ENCODE peak calls at places on chromosomes 16 and 17, in nine cellular contexts. G is mesothelial cell of epicardium, R is AG09319, O is prostate gland, A is tibial artery, J is choroid plexus epithelial cell, S is Panc1, T is ovary, K is spleen. X is an unnamed sample.

GRCh38 chr17:55454906-55455474 is 33.4 kb upstream of the MMD start:
- DNase-seq in R (peak; percentile 56), G (no peak), K (no peak), J (peak; percentile 90), O (peak; percentile 10), T (no peak), A (no peak), S (peak; percentile 28), X (no peak)

GRCh38 chr17:57422574-57423164 is 166.3 kb downstream of the MSI2 start:
- DNase-seq in A (peak; percentile 77), R (no peak), J (no peak), S (peak; percentile 45), K (no peak), T (no peak), O (no peak), G (no peak), X (no peak)

GRCh38 chr16:56950881-56951771 is 10.6 kb upstream of the CETP start:
- DNase-seq in T (peak; percentile 73), G (no peak), S (no peak), K (peak; percentile 85), A (peak; percentile 76), O (peak; percentile 60), R (no peak), J (peak; percentile 74), X (peak; percentile 33)

GRCh38 chr17:64572682-64573154 is 65.9 kb downstream of the CEP95 start:
- DNase-seq in T (no peak), O (no peak), K (no peak), R (no peak), J (peak; percentile 43), G (no peak), A (no peak), S (no peak), X (no peak)

GRCh38 chr17:17467720-17468119 is 9.1 kb upstream of the MED9 start:
- DNase-seq in O (no peak), R (no peak), S (no peak), K (no peak), G (no peak), A (no peak), T (no peak), J (peak; percentile 15), X (no peak)

GRCh38 chr16:80274576-80275191 is 266.1 kb upstream of the DYNLRB2 start:
- DNase-seq in T (no peak), J (peak; percentile 78), O (no peak), A (no peak), R (peak; percentile 24), G (no peak), S (no peak), K (no peak), X (no peak)

GRCh38 chr16:71439531-71439930 is 2.3 kb downstream of the TLE7 start:
- DNase-seq in A (no peak), T (no peak), O (no peak), R (no peak), K (no peak), J (no peak), S (no peak), G (no peak), X (no peak)

GRCh38 chr17:15957206-15957605 is 12.3 kb downstream of the ADORA2B start:
- DNase-seq in S (no peak), G (no peak), O (no peak), J (no peak), R (no peak), K (peak; percentile 33), A (no peak), T (no peak), X (no peak)

GRCh38 chr16:52497067-52497816 is 49.7 kb downstream of the TOX3 start:
- DNase-seq in R (no peak), T (no peak), J (peak; percentile 1), G (no peak), K (no peak), S (no peak), A (no peak), O (no peak), X (no peak)

GRCh38 chr16:566475-567361 is at the start of gene NHLRC4:
- DNase-seq in T (peak; percentile 92), J (peak; percentile 78), O (peak; percentile 53), A (peak; percentile 79), G (no peak), S (no peak), R (no peak), K (peak; percentile 94), X (no peak)

GRCh38 chr16:86783626-86784266 is 205.4 kb downstream of the FOXL1 start:
- DNase-seq in G (no peak), T (no peak), K (no peak), O (peak; percentile 93), R (no peak), A (no peak), S (no peak), J (no peak), X (no peak)

GRCh38 chr16:85327731-85328664 is 215.7 kb upstream of the CIBAR2 start:
- DNase-seq in T (peak; percentile 56), J (peak; percentile 78), K (no peak), S (no peak), O (no peak), G (peak; percentile 74), R (no peak), A (no peak), X (no peak)

GRCh38 chr17:38600416-38600815 is 5.3 kb downstream of the SRCIN1 start:
- DNase-seq in T (no peak), S (no peak), K (no peak), R (no peak), O (no peak), G (no peak), J (no peak), A (no peak), X (no peak)

GRCh38 chr17:50944054-50944901 is 78.1 kb upstream of the TOB1 start:
- DNase-seq in A (peak; percentile 89), K (peak; percentile 92), J (peak; percentile 60), G (no peak), S (no peak), R (no peak), T (peak; percentile 77), O (peak; percentile 88), X (peak; percentile 84)

GRCh38 chr17:42002792-42003301 is 14.4 kb downstream of the DNAJC7 start:
- DNase-seq in S (no peak), J (peak; percentile 67), A (no peak), R (no peak), O (no peak), K (no peak), G (no peak), T (no peak), X (no peak)

GRCh38 chr17:45130640-45131293 is 1.5 kb downstream of the PLCD3 start:
- DNase-seq in G (no peak), R (no peak), S (no peak), T (peak; percentile 38), A (peak; percentile 64), O (no peak), K (no peak), J (no peak), X (no peak)

GRCh38 chr17:45131294-45131615 is 1.1 kb downstream of the PLCD3 start:
- DNase-seq in G (no peak), S (no peak), K (no peak), A (peak; percentile 62), R (no peak), J (no peak), T (peak; percentile 40), O (no peak), X (no peak)

GRCh38 chr17:45132302-45132568 is at the start of gene PLCD3:
- DNase-seq in S (no peak), T (no peak), J (no peak), G (no peak), R (no peak), K (no peak), A (no peak), O (no peak), X (no peak)

GRCh38 chr17:45131616-45132301 is 556 bp downstream of the PLCD3 start:
- DNase-seq in G (peak; percentile 86), J (no peak), T (peak; percentile 82), S (no peak), A (peak; percentile 81), O (no peak), R (no peak), K (peak; percentile 89), X (no peak)

GRCh38 chr17:45132569-45133463 is 501 bp upstream of the PLCD3 start:
- DNase-seq in O (peak; percentile 85), J (peak; percentile 81), G (peak; percentile 77), S (no peak), R (no peak), A (peak; percentile 92), T (peak; percentile 87), K (peak; percentile 96), X (peak; percentile 83)
- TF ChIP-seq CTCF in O (peak; percentile 51), J (peak; percentile 88), G (peak; percentile 57), S (peak; percentile 87), R (peak; percentile 88), A (peak; percentile 93), T (peak; percentile 86), K (peak; percentile 92), X (peak; percentile 45)

GRCh38 chr17:73782231-73782630 is 138.0 kb upstream of the SDK2 start:
- DNase-seq in R (no peak), G (no peak), S (no peak), T (no peak), O (no peak), J (no peak), A (no peak), K (no peak), X (no peak)
- TF ChIP-seq CTCF in R (no peak), G (no peak), S (no peak), T (no peak), O (no peak), J (no peak), A (no peak), K (no peak), X (no peak)

GRCh38 chr16:22973451-22973991 is 159.6 kb downstream of the HS3ST2 start:
- DNase-seq in K (no peak), J (no peak), S (no peak), R (no peak), O (no peak), A (no peak), G (no peak), T (no peak), X (no peak)

GRCh38 chr16:22979038-22979437 is 165.1 kb downstream of the HS3ST2 start:
- DNase-seq in K (no peak), O (no peak), R (no peak), T (no peak), A (no peak), G (no peak), S (no peak), J (no peak), X (no peak)

GRCh38 chr16:22971346-22971924 is 157.5 kb downstream of the HS3ST2 start:
- DNase-seq in A (no peak), S (no peak), O (no peak), J (no peak), R (no peak), K (no peak), T (no peak), G (no peak), X (no peak)

DNA sequence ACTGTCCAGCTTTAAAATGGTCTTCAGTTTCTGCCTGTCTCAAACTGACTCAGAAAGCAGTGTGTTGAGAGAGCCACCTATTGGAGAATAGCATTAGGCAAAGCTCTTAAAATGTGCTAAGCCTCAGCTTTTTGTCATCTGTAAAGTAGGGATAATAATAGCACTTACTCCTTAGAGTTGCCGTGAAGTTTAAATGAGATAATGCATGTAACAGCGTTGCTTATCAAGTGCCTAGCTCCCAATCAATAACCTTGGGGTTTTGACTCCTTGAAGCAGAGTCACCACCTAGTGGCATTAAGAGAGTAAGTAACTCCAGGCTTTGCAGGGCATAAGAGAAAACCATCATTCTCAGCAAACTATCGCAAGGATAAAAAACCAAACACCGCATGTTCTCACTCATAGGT is 163.3 kb downstream of the HS3ST2 start:
- DNase-seq in K (no peak), T (no peak), O (no peak), A (no peak), J (no peak), G (no peak), R (no peak), S (peak; percentile 7), X (no peak)
- TF ChIP-seq CTCF in K (no peak), T (peak; percentile 10), O (no peak), A (peak; percentile 10), J (no peak), G (no peak), R (no peak), S (peak; percentile 72), X (peak; percentile 18)

GRCh38 chr16:74461826-74462225 is 40.5 kb upstream of the CLEC18B start:
- DNase-seq in O (no peak), G (no peak), S (no peak), A (no peak), T (no peak), J (no peak), K (no peak), R (no peak), X (no peak)
- TF ChIP-seq CTCF in O (no peak), G (no peak), S (no peak), A (no peak), T (no peak), J (no peak), K (no peak), R (no peak), X (no peak)

X was measured in D721Med.